ENCODE peak calls at places on chromosomes 1 and 21, in nine cellular contexts. One of them, this sample, is unnamed.

GRCh38 chr1:42334240-42335049 is 590 bp downstream of the FOXJ3 start:
- DNase-seq in H9: peak
- DNase-seq in vagina: no peak
- DNase-seq in body of pancreas: peak
- DNase-seq in CD8-positive, alpha-beta T cell: peak
- DNase-seq in upper lobe of right lung: no peak
- DNase-seq in colonic mucosa: peak
- DNase-seq in sigmoid colon: peak
- DNase-seq in substantia nigra: peak
- DNase-seq in this sample: peak

GRCh38 chr1:15141933-15142647 is 11.5 kb upstream of the TMEM51 start:
- DNase-seq in colonic mucosa: no peak
- DNase-seq in H9: no peak
- DNase-seq in CD8-positive, alpha-beta T cell: no peak
- DNase-seq in body of pancreas: peak
- DNase-seq in vagina: no peak
- DNase-seq in substantia nigra: no peak
- DNase-seq in upper lobe of right lung: no peak
- DNase-seq in sigmoid colon: no peak
- DNase-seq in this sample: no peak

GRCh38 chr1:155880856-155881255 is 21.5 kb downstream of the SYT11 start:
- DNase-seq in H9: no peak
- DNase-seq in upper lobe of right lung: no peak
- DNase-seq in substantia nigra: no peak
- DNase-seq in body of pancreas: no peak
- DNase-seq in vagina: no peak
- DNase-seq in sigmoid colon: no peak
- DNase-seq in colonic mucosa: no peak
- DNase-seq in CD8-positive, alpha-beta T cell: no peak
- DNase-seq in this sample: no peak

GRCh38 chr1:245520611-245521010 is 365.8 kb downstream of the KIF26B start:
- DNase-seq in vagina: no peak
- DNase-seq in sigmoid colon: no peak
- DNase-seq in colonic mucosa: no peak
- DNase-seq in substantia nigra: no peak
- DNase-seq in H9: no peak
- DNase-seq in CD8-positive, alpha-beta T cell: no peak
- DNase-seq in upper lobe of right lung: no peak
- DNase-seq in body of pancreas: no peak
- DNase-seq in this sample: no peak

GRCh38 chr1:165845992-165846748 is 18.8 kb downstream of the UCK2 start:
- DNase-seq in substantia nigra: no peak
- DNase-seq in body of pancreas: no peak
- DNase-seq in upper lobe of right lung: no peak
- DNase-seq in CD8-positive, alpha-beta T cell: no peak
- DNase-seq in colonic mucosa: no peak
- DNase-seq in vagina: no peak
- DNase-seq in H9: no peak
- DNase-seq in sigmoid colon: no peak
- DNase-seq in this sample: no peak

GRCh38 chr1:96236156-96236739 is 485.3 kb upstream of the PTBP2 start:
- DNase-seq in sigmoid colon: no peak
- DNase-seq in body of pancreas: peak
- DNase-seq in CD8-positive, alpha-beta T cell: no peak
- DNase-seq in H9: no peak
- DNase-seq in substantia nigra: no peak
- DNase-seq in upper lobe of right lung: no peak
- DNase-seq in vagina: no peak
- DNase-seq in colonic mucosa: peak
- DNase-seq in this sample: no peak

GRCh38 chr1:204079608-204079999 is 6.7 kb downstream of the SOX13 start:
- DNase-seq in colonic mucosa: no peak
- DNase-seq in H9: peak
- DNase-seq in body of pancreas: no peak
- DNase-seq in substantia nigra: no peak
- DNase-seq in CD8-positive, alpha-beta T cell: no peak
- DNase-seq in sigmoid colon: peak
- DNase-seq in upper lobe of right lung: peak
- DNase-seq in vagina: no peak
- DNase-seq in this sample: no peak

GRCh38 chr1:246567258-246568235 is 1.3 kb downstream of the CNST start:
- DNase-seq in substantia nigra: no peak
- DNase-seq in sigmoid colon: no peak
- DNase-seq in body of pancreas: no peak
- DNase-seq in vagina: no peak
- DNase-seq in H9: no peak
- DNase-seq in upper lobe of right lung: no peak
- DNase-seq in CD8-positive, alpha-beta T cell: no peak
- DNase-seq in colonic mucosa: no peak
- DNase-seq in this sample: no peak

GRCh38 chr1:14715266-14715665 is 116.8 kb downstream of the KAZN start:
- DNase-seq in substantia nigra: no peak
- DNase-seq in vagina: no peak
- DNase-seq in CD8-positive, alpha-beta T cell: no peak
- DNase-seq in upper lobe of right lung: no peak
- DNase-seq in sigmoid colon: no peak
- DNase-seq in body of pancreas: no peak
- DNase-seq in H9: no peak
- DNase-seq in colonic mucosa: no peak
- DNase-seq in this sample: no peak

GRCh38 chr21:17250651-17251294 is 262.1 kb upstream of the CXADR start:
- DNase-seq in substantia nigra: no peak
- DNase-seq in CD8-positive, alpha-beta T cell: no peak
- DNase-seq in upper lobe of right lung: no peak
- DNase-seq in body of pancreas: no peak
- DNase-seq in vagina: no peak
- DNase-seq in sigmoid colon: no peak
- DNase-seq in colonic mucosa: no peak
- DNase-seq in H9: no peak
- DNase-seq in this sample: no peak

GRCh38 chr1:88650676-88651418 is 33.2 kb upstream of the PKN2 start:
- DNase-seq in CD8-positive, alpha-beta T cell: no peak
- DNase-seq in sigmoid colon: no peak
- DNase-seq in H9: no peak
- DNase-seq in colonic mucosa: no peak
- DNase-seq in vagina: no peak
- DNase-seq in upper lobe of right lung: no peak
- DNase-seq in substantia nigra: no peak
- DNase-seq in body of pancreas: no peak
- DNase-seq in this sample: no peak

GRCh38 chr21:26246073-26246472 is 75.5 kb upstream of the APP start:
- DNase-seq in colonic mucosa: no peak
- DNase-seq in H9: no peak
- DNase-seq in sigmoid colon: no peak
- DNase-seq in body of pancreas: no peak
- DNase-seq in upper lobe of right lung: no peak
- DNase-seq in substantia nigra: no peak
- DNase-seq in CD8-positive, alpha-beta T cell: no peak
- DNase-seq in vagina: no peak
- DNase-seq in this sample: no peak

GRCh38 chr1:84605157-84605556 is 30.9 kb upstream of the CTBS start:
- DNase-seq in H9: no peak
- DNase-seq in body of pancreas: no peak
- DNase-seq in sigmoid colon: no peak
- DNase-seq in colonic mucosa: no peak
- DNase-seq in CD8-positive, alpha-beta T cell: no peak
- DNase-seq in substantia nigra: no peak
- DNase-seq in upper lobe of right lung: no peak
- DNase-seq in vagina: no peak
- DNase-seq in this sample: no peak

GRCh38 chr1:84606977-84607376 is 32.7 kb upstream of the CTBS start:
- DNase-seq in sigmoid colon: no peak
- DNase-seq in substantia nigra: no peak
- DNase-seq in vagina: no peak
- DNase-seq in upper lobe of right lung: no peak
- DNase-seq in CD8-positive, alpha-beta T cell: no peak
- DNase-seq in H9: no peak
- DNase-seq in body of pancreas: no peak
- DNase-seq in colonic mucosa: no peak
- DNase-seq in this sample: no peak

GRCh38 chr1:84600796-84601195 is 26.6 kb upstream of the CTBS start:
- DNase-seq in body of pancreas: no peak
- DNase-seq in sigmoid colon: no peak
- DNase-seq in vagina: no peak
- DNase-seq in colonic mucosa: no peak
- DNase-seq in H9: no peak
- DNase-seq in upper lobe of right lung: no peak
- DNase-seq in CD8-positive, alpha-beta T cell: no peak
- DNase-seq in substantia nigra: no peak
- DNase-seq in this sample: no peak

GRCh38 chr1:84603223-84603622 is 29.0 kb upstream of the CTBS start:
- DNase-seq in colonic mucosa: no peak
- DNase-seq in vagina: no peak
- DNase-seq in body of pancreas: no peak
- DNase-seq in upper lobe of right lung: no peak
- DNase-seq in sigmoid colon: no peak
- DNase-seq in CD8-positive, alpha-beta T cell: no peak
- DNase-seq in H9: no peak
- DNase-seq in substantia nigra: no peak
- DNase-seq in this sample: no peak

GRCh38 chr1:84603941-84604830 is 29.9 kb upstream of the CTBS start:
- DNase-seq in H9: peak
- DNase-seq in substantia nigra: no peak
- DNase-seq in sigmoid colon: peak
- DNase-seq in upper lobe of right lung: no peak
- DNase-seq in body of pancreas: no peak
- DNase-seq in CD8-positive, alpha-beta T cell: no peak
- DNase-seq in colonic mucosa: no peak
- DNase-seq in vagina: no peak
- DNase-seq in this sample: no peak
- H3K27ac ChIP-seq in H9: no peak
- H3K27ac ChIP-seq in substantia nigra: no peak
- H3K27ac ChIP-seq in sigmoid colon: peak
- H3K27ac ChIP-seq in upper lobe of right lung: no peak
- H3K27ac ChIP-seq in body of pancreas: peak
- H3K27ac ChIP-seq in CD8-positive, alpha-beta T cell: no peak
- H3K27ac ChIP-seq in colonic mucosa: peak
- H3K27ac ChIP-seq in vagina: peak
- H3K27ac ChIP-seq in this sample: no peak

GRCh38 chr1:22850281-22850680 is 122.4 kb downstream of the LACTBL1 start:
- DNase-seq in vagina: no peak
- DNase-seq in sigmoid colon: no peak
- DNase-seq in colonic mucosa: no peak
- DNase-seq in CD8-positive, alpha-beta T cell: no peak
- DNase-seq in H9: no peak
- DNase-seq in substantia nigra: no peak
- DNase-seq in upper lobe of right lung: no peak
- DNase-seq in body of pancreas: no peak
- DNase-seq in this sample: no peak
- H3K27ac ChIP-seq in vagina: no peak
- H3K27ac ChIP-seq in sigmoid colon: no peak
- H3K27ac ChIP-seq in colonic mucosa: no peak
- H3K27ac ChIP-seq in CD8-positive, alpha-beta T cell: no peak
- H3K27ac ChIP-seq in H9: no peak
- H3K27ac ChIP-seq in substantia nigra: peak
- H3K27ac ChIP-seq in upper lobe of right lung: no peak
- H3K27ac ChIP-seq in body of pancreas: no peak
- H3K27ac ChIP-seq in this sample: no peak

DNA sequence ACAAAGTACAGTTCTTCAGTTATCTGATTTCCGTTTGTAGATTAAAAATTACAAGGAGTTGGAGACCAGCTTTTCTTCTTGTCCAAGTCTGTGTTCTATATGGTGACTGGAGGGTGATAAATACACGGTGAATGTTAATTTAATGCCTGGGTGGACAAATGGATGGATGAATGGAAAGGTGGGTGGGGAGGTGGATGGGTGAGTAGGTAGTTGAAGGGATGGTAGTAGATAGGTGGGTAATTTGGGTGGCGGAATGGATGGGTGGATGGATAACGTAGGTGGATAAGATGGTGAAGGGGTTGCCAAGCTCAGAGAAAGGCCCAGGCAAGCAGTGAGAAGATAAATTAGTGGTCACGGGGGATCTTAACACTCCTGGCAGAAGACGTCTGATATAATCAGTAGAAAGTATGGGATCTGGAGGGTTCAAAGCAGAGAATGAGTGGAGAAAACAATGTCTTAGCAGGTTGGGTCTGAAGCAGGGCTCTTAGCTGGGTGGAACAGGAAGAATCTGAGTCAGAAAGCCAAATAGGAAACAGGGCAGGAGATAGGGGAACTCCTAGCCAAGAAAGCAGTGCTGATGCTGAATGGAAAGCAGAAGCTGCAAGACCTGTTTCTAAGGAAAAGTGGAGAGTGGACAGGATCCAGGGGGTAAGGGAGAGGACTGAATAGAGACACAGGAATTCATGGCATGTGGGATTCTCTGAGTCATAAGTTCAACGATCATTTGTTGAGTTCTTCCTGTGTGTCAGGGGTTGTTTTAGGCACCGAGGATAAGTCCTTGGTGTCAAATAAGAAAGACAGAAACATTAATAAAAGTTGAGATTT is 154.0 kb upstream of the FGGY start:
- DNase-seq in body of pancreas: peak
- DNase-seq in upper lobe of right lung: no peak
- DNase-seq in sigmoid colon: no peak
- DNase-seq in vagina: no peak
- DNase-seq in substantia nigra: no peak
- DNase-seq in colonic mucosa: no peak
- DNase-seq in H9: no peak
- DNase-seq in CD8-positive, alpha-beta T cell: no peak
- DNase-seq in this sample: no peak
- H3K27ac ChIP-seq in body of pancreas: no peak
- H3K27ac ChIP-seq in upper lobe of right lung: no peak
- H3K27ac ChIP-seq in sigmoid colon: peak
- H3K27ac ChIP-seq in vagina: peak
- H3K27ac ChIP-seq in substantia nigra: no peak
- H3K27ac ChIP-seq in colonic mucosa: no peak
- H3K27ac ChIP-seq in H9: no peak
- H3K27ac ChIP-seq in CD8-positive, alpha-beta T cell: no peak
- H3K27ac ChIP-seq in this sample: no peak

GRCh38 chr21:15754640-15755039 is 24.9 kb downstream of the USP25 start:
- DNase-seq in body of pancreas: no peak
- DNase-seq in upper lobe of right lung: no peak
- DNase-seq in vagina: no peak
- DNase-seq in substantia nigra: no peak
- DNase-seq in H9: no peak
- DNase-seq in sigmoid colon: no peak
- DNase-seq in CD8-positive, alpha-beta T cell: no peak
- DNase-seq in colonic mucosa: no peak
- DNase-seq in this sample: no peak
- H3K27ac ChIP-seq in body of pancreas: no peak
- H3K27ac ChIP-seq in upper lobe of right lung: no peak
- H3K27ac ChIP-seq in vagina: no peak
- H3K27ac ChIP-seq in substantia nigra: no peak
- H3K27ac ChIP-seq in H9: no peak
- H3K27ac ChIP-seq in sigmoid colon: no peak
- H3K27ac ChIP-seq in CD8-positive, alpha-beta T cell: no peak
- H3K27ac ChIP-seq in colonic mucosa: peak
- H3K27ac ChIP-seq in this sample: no peak

GRCh38 chr1:36176151-36176949 is 20.4 kb downstream of the MAP7D1 start:
- DNase-seq in upper lobe of right lung: no peak
- DNase-seq in substantia nigra: no peak
- DNase-seq in vagina: no peak
- DNase-seq in body of pancreas: no peak
- DNase-seq in colonic mucosa: no peak
- DNase-seq in H9: peak
- DNase-seq in sigmoid colon: no peak
- DNase-seq in CD8-positive, alpha-beta T cell: no peak
- DNase-seq in this sample: no peak
- H3K27ac ChIP-seq in upper lobe of right lung: no peak
- H3K27ac ChIP-seq in substantia nigra: peak
- H3K27ac ChIP-seq in vagina: peak
- H3K27ac ChIP-seq in body of pancreas: peak
- H3K27ac ChIP-seq in colonic mucosa: no peak
- H3K27ac ChIP-seq in H9: no peak
- H3K27ac ChIP-seq in sigmoid colon: peak
- H3K27ac ChIP-seq in CD8-positive, alpha-beta T cell: no peak
- H3K27ac ChIP-seq in this sample: no peak

This sample was measured in CD8-positive, alpha-beta memory T cell.